ENCODE peak calls at places on chromosomes 2 and 18, in nine cellular contexts. One of them, this sample, is unnamed.

GRCh38 chr2:72146357-72147302 is 1.0 kb downstream of the CYP26B1 start:
- DNase-seq in germinal center: no peak
- DNase-seq in GM03348: peak; percentile 10
- DNase-seq in stimulated activated naive B cell treated with anti-CD40 and anti-IgM and Interleukin-4, amounts not matched to agents 10 μg/mL and 1 μg/mL and 100 μg/mL, for 72 hours: no peak
- DNase-seq in fibroblast of pulmonary artery: no peak
- DNase-seq in stimulated activated CD8-positive, alpha-beta memory T cell treated with anti-CD3 and anti-CD28 coated beads, Interleukin-12 subunit alpha, Interleukin-12 subunit beta, amount 100 ng/mL, for 1 hour: no peak
- DNase-seq in cardiac muscle cell: no peak
- DNase-seq in mammary epithelial cell: no peak
- DNase-seq in LHCN-M2: no peak
- DNase-seq in this sample: no peak

GRCh38 chr2:134127496-134127895 is 126.4 kb upstream of the MGAT5 start:
- DNase-seq in stimulated activated naive B cell treated with anti-CD40 and anti-IgM and Interleukin-4, amounts not matched to agents 10 μg/mL and 1 μg/mL and 100 μg/mL, for 72 hours: no peak
- DNase-seq in LHCN-M2: no peak
- DNase-seq in cardiac muscle cell: no peak
- DNase-seq in stimulated activated CD8-positive, alpha-beta memory T cell treated with anti-CD3 and anti-CD28 coated beads, Interleukin-12 subunit alpha, Interleukin-12 subunit beta, amount 100 ng/mL, for 1 hour: peak; percentile 25
- DNase-seq in fibroblast of pulmonary artery: no peak
- DNase-seq in GM03348: no peak
- DNase-seq in mammary epithelial cell: no peak
- DNase-seq in germinal center: no peak
- DNase-seq in this sample: no peak

GRCh38 chr2:80786584-80786983 is 482.0 kb upstream of the LRRTM1 start:
- DNase-seq in stimulated activated CD8-positive, alpha-beta memory T cell treated with anti-CD3 and anti-CD28 coated beads, Interleukin-12 subunit alpha, Interleukin-12 subunit beta, amount 100 ng/mL, for 1 hour: no peak
- DNase-seq in cardiac muscle cell: no peak
- DNase-seq in fibroblast of pulmonary artery: no peak
- DNase-seq in stimulated activated naive B cell treated with anti-CD40 and anti-IgM and Interleukin-4, amounts not matched to agents 10 μg/mL and 1 μg/mL and 100 μg/mL, for 72 hours: no peak
- DNase-seq in LHCN-M2: no peak
- DNase-seq in mammary epithelial cell: no peak
- DNase-seq in GM03348: no peak
- DNase-seq in germinal center: no peak
- DNase-seq in this sample: no peak

GRCh38 chr18:61398961-61399632 is 65.9 kb downstream of the CDH20 start:
- DNase-seq in stimulated activated naive B cell treated with anti-CD40 and anti-IgM and Interleukin-4, amounts not matched to agents 10 μg/mL and 1 μg/mL and 100 μg/mL, for 72 hours: no peak
- DNase-seq in fibroblast of pulmonary artery: peak; percentile 51
- DNase-seq in stimulated activated CD8-positive, alpha-beta memory T cell treated with anti-CD3 and anti-CD28 coated beads, Interleukin-12 subunit alpha, Interleukin-12 subunit beta, amount 100 ng/mL, for 1 hour: no peak
- DNase-seq in mammary epithelial cell: no peak
- DNase-seq in LHCN-M2: peak; percentile 40
- DNase-seq in germinal center: no peak
- DNase-seq in GM03348: peak; percentile 41
- DNase-seq in cardiac muscle cell: peak; percentile 51
- DNase-seq in this sample: peak; percentile 65

GRCh38 chr2:73185965-73186364 is 16.4 kb upstream of the NOTO start:
- DNase-seq in stimulated activated CD8-positive, alpha-beta memory T cell treated with anti-CD3 and anti-CD28 coated beads, Interleukin-12 subunit alpha, Interleukin-12 subunit beta, amount 100 ng/mL, for 1 hour: no peak
- DNase-seq in LHCN-M2: no peak
- DNase-seq in stimulated activated naive B cell treated with anti-CD40 and anti-IgM and Interleukin-4, amounts not matched to agents 10 μg/mL and 1 μg/mL and 100 μg/mL, for 72 hours: no peak
- DNase-seq in fibroblast of pulmonary artery: no peak
- DNase-seq in mammary epithelial cell: no peak
- DNase-seq in cardiac muscle cell: no peak
- DNase-seq in GM03348: no peak
- DNase-seq in germinal center: no peak
- DNase-seq in this sample: no peak

GRCh38 chr2:46184794-46185583 is 112.2 kb upstream of the EPAS1 start:
- DNase-seq in mammary epithelial cell: no peak
- DNase-seq in GM03348: no peak
- DNase-seq in stimulated activated CD8-positive, alpha-beta memory T cell treated with anti-CD3 and anti-CD28 coated beads, Interleukin-12 subunit alpha, Interleukin-12 subunit beta, amount 100 ng/mL, for 1 hour: no peak
- DNase-seq in germinal center: no peak
- DNase-seq in stimulated activated naive B cell treated with anti-CD40 and anti-IgM and Interleukin-4, amounts not matched to agents 10 μg/mL and 1 μg/mL and 100 μg/mL, for 72 hours: no peak
- DNase-seq in cardiac muscle cell: no peak
- DNase-seq in fibroblast of pulmonary artery: no peak
- DNase-seq in LHCN-M2: no peak
- DNase-seq in this sample: no peak

GRCh38 chr2:149782566-149782965 is 195.0 kb upstream of the MMADHC start:
- DNase-seq in stimulated activated naive B cell treated with anti-CD40 and anti-IgM and Interleukin-4, amounts not matched to agents 10 μg/mL and 1 μg/mL and 100 μg/mL, for 72 hours: no peak
- DNase-seq in germinal center: no peak
- DNase-seq in GM03348: no peak
- DNase-seq in cardiac muscle cell: no peak
- DNase-seq in LHCN-M2: no peak
- DNase-seq in mammary epithelial cell: no peak
- DNase-seq in fibroblast of pulmonary artery: peak; percentile 12
- DNase-seq in stimulated activated CD8-positive, alpha-beta memory T cell treated with anti-CD3 and anti-CD28 coated beads, Interleukin-12 subunit alpha, Interleukin-12 subunit beta, amount 100 ng/mL, for 1 hour: no peak
- DNase-seq in this sample: peak; percentile 55

GRCh38 chr2:65349863-65350262 is 82.5 kb downstream of the SPRED2 start:
- DNase-seq in fibroblast of pulmonary artery: peak; percentile 83
- DNase-seq in cardiac muscle cell: peak; percentile 80
- DNase-seq in LHCN-M2: peak; percentile 55
- DNase-seq in stimulated activated CD8-positive, alpha-beta memory T cell treated with anti-CD3 and anti-CD28 coated beads, Interleukin-12 subunit alpha, Interleukin-12 subunit beta, amount 100 ng/mL, for 1 hour: no peak
- DNase-seq in germinal center: no peak
- DNase-seq in GM03348: peak; percentile 36
- DNase-seq in mammary epithelial cell: peak; percentile 40
- DNase-seq in stimulated activated naive B cell treated with anti-CD40 and anti-IgM and Interleukin-4, amounts not matched to agents 10 μg/mL and 1 μg/mL and 100 μg/mL, for 72 hours: no peak
- DNase-seq in this sample: peak; percentile 86

GRCh38 chr2:25877431-25878360 is 591 bp downstream of the ASXL2 start:
- DNase-seq in cardiac muscle cell: peak; percentile 64
- DNase-seq in LHCN-M2: peak; percentile 71
- DNase-seq in stimulated activated naive B cell treated with anti-CD40 and anti-IgM and Interleukin-4, amounts not matched to agents 10 μg/mL and 1 μg/mL and 100 μg/mL, for 72 hours: peak; percentile 43
- DNase-seq in fibroblast of pulmonary artery: peak; percentile 65
- DNase-seq in mammary epithelial cell: peak; percentile 67
- DNase-seq in germinal center: peak; percentile 67
- DNase-seq in GM03348: peak; percentile 59
- DNase-seq in stimulated activated CD8-positive, alpha-beta memory T cell treated with anti-CD3 and anti-CD28 coated beads, Interleukin-12 subunit alpha, Interleukin-12 subunit beta, amount 100 ng/mL, for 1 hour: peak; percentile 35
- DNase-seq in this sample: peak; percentile 58

GRCh38 chr2:9145109-9145751 is 61.4 kb upstream of the ASAP2 start:
- DNase-seq in mammary epithelial cell: no peak
- DNase-seq in stimulated activated naive B cell treated with anti-CD40 and anti-IgM and Interleukin-4, amounts not matched to agents 10 μg/mL and 1 μg/mL and 100 μg/mL, for 72 hours: no peak
- DNase-seq in GM03348: peak; percentile 68
- DNase-seq in fibroblast of pulmonary artery: peak; percentile 85
- DNase-seq in germinal center: no peak
- DNase-seq in LHCN-M2: peak; percentile 64
- DNase-seq in cardiac muscle cell: peak; percentile 93
- DNase-seq in stimulated activated CD8-positive, alpha-beta memory T cell treated with anti-CD3 and anti-CD28 coated beads, Interleukin-12 subunit alpha, Interleukin-12 subunit beta, amount 100 ng/mL, for 1 hour: no peak
- DNase-seq in this sample: peak; percentile 63

GRCh38 chr2:241393524-241394196 is 37.6 kb downstream of the FARP2 start:
- DNase-seq in cardiac muscle cell: no peak
- DNase-seq in stimulated activated CD8-positive, alpha-beta memory T cell treated with anti-CD3 and anti-CD28 coated beads, Interleukin-12 subunit alpha, Interleukin-12 subunit beta, amount 100 ng/mL, for 1 hour: no peak
- DNase-seq in stimulated activated naive B cell treated with anti-CD40 and anti-IgM and Interleukin-4, amounts not matched to agents 10 μg/mL and 1 μg/mL and 100 μg/mL, for 72 hours: no peak
- DNase-seq in mammary epithelial cell: no peak
- DNase-seq in GM03348: no peak
- DNase-seq in LHCN-M2: no peak
- DNase-seq in germinal center: no peak
- DNase-seq in fibroblast of pulmonary artery: no peak
- DNase-seq in this sample: no peak

GRCh38 chr18:74722237-74722636 is 124.6 kb downstream of the ZNF407 start:
- DNase-seq in germinal center: no peak
- DNase-seq in cardiac muscle cell: peak; percentile 77
- DNase-seq in stimulated activated CD8-positive, alpha-beta memory T cell treated with anti-CD3 and anti-CD28 coated beads, Interleukin-12 subunit alpha, Interleukin-12 subunit beta, amount 100 ng/mL, for 1 hour: no peak
- DNase-seq in LHCN-M2: peak; percentile 51
- DNase-seq in GM03348: peak; percentile 33
- DNase-seq in stimulated activated naive B cell treated with anti-CD40 and anti-IgM and Interleukin-4, amounts not matched to agents 10 μg/mL and 1 μg/mL and 100 μg/mL, for 72 hours: no peak
- DNase-seq in fibroblast of pulmonary artery: peak; percentile 68
- DNase-seq in mammary epithelial cell: peak; percentile 57
- DNase-seq in this sample: peak; percentile 49

GRCh38 chr2:54613794-54614257 is 109.6 kb upstream of the EML6 start:
- DNase-seq in stimulated activated CD8-positive, alpha-beta memory T cell treated with anti-CD3 and anti-CD28 coated beads, Interleukin-12 subunit alpha, Interleukin-12 subunit beta, amount 100 ng/mL, for 1 hour: no peak
- DNase-seq in GM03348: no peak
- DNase-seq in LHCN-M2: peak; percentile 65
- DNase-seq in cardiac muscle cell: peak; percentile 47
- DNase-seq in stimulated activated naive B cell treated with anti-CD40 and anti-IgM and Interleukin-4, amounts not matched to agents 10 μg/mL and 1 μg/mL and 100 μg/mL, for 72 hours: no peak
- DNase-seq in mammary epithelial cell: peak; percentile 82
- DNase-seq in fibroblast of pulmonary artery: peak; percentile 62
- DNase-seq in germinal center: no peak
- DNase-seq in this sample: peak; percentile 84

GRCh38 chr2:68251855-68252406 is 401 bp downstream of the PPP3R1 start:
- DNase-seq in mammary epithelial cell: no peak
- DNase-seq in GM03348: peak; percentile 62
- DNase-seq in fibroblast of pulmonary artery: no peak
- DNase-seq in stimulated activated naive B cell treated with anti-CD40 and anti-IgM and Interleukin-4, amounts not matched to agents 10 μg/mL and 1 μg/mL and 100 μg/mL, for 72 hours: peak; percentile 32
- DNase-seq in stimulated activated CD8-positive, alpha-beta memory T cell treated with anti-CD3 and anti-CD28 coated beads, Interleukin-12 subunit alpha, Interleukin-12 subunit beta, amount 100 ng/mL, for 1 hour: peak; percentile 24
- DNase-seq in cardiac muscle cell: peak; percentile 22
- DNase-seq in germinal center: peak; percentile 47
- DNase-seq in LHCN-M2: no peak
- DNase-seq in this sample: no peak

GRCh38 chr2:234951386-234952269 is at the start of gene SH3BP4:
- DNase-seq in LHCN-M2: peak; percentile 68
- DNase-seq in fibroblast of pulmonary artery: peak; percentile 75
- DNase-seq in stimulated activated naive B cell treated with anti-CD40 and anti-IgM and Interleukin-4, amounts not matched to agents 10 μg/mL and 1 μg/mL and 100 μg/mL, for 72 hours: peak; percentile 44
- DNase-seq in stimulated activated CD8-positive, alpha-beta memory T cell treated with anti-CD3 and anti-CD28 coated beads, Interleukin-12 subunit alpha, Interleukin-12 subunit beta, amount 100 ng/mL, for 1 hour: peak; percentile 5
- DNase-seq in cardiac muscle cell: peak; percentile 85
- DNase-seq in mammary epithelial cell: peak; percentile 66
- DNase-seq in germinal center: peak; percentile 57
- DNase-seq in GM03348: peak; percentile 98
- DNase-seq in this sample: peak; percentile 72

GRCh38 chr2:151638188-151638933 is 95.9 kb downstream of the NEB start:
- DNase-seq in cardiac muscle cell: no peak
- DNase-seq in stimulated activated naive B cell treated with anti-CD40 and anti-IgM and Interleukin-4, amounts not matched to agents 10 μg/mL and 1 μg/mL and 100 μg/mL, for 72 hours: no peak
- DNase-seq in fibroblast of pulmonary artery: no peak
- DNase-seq in stimulated activated CD8-positive, alpha-beta memory T cell treated with anti-CD3 and anti-CD28 coated beads, Interleukin-12 subunit alpha, Interleukin-12 subunit beta, amount 100 ng/mL, for 1 hour: no peak
- DNase-seq in mammary epithelial cell: no peak
- DNase-seq in GM03348: no peak
- DNase-seq in germinal center: no peak
- DNase-seq in LHCN-M2: peak; percentile 51
- DNase-seq in this sample: no peak

GRCh38 chr2:60883896-60884295 is 2.5 kb downstream of the REL start:
- DNase-seq in stimulated activated CD8-positive, alpha-beta memory T cell treated with anti-CD3 and anti-CD28 coated beads, Interleukin-12 subunit alpha, Interleukin-12 subunit beta, amount 100 ng/mL, for 1 hour: no peak
- DNase-seq in LHCN-M2: no peak
- DNase-seq in fibroblast of pulmonary artery: no peak
- DNase-seq in germinal center: no peak
- DNase-seq in stimulated activated naive B cell treated with anti-CD40 and anti-IgM and Interleukin-4, amounts not matched to agents 10 μg/mL and 1 μg/mL and 100 μg/mL, for 72 hours: no peak
- DNase-seq in cardiac muscle cell: no peak
- DNase-seq in GM03348: no peak
- DNase-seq in mammary epithelial cell: no peak
- DNase-seq in this sample: no peak

GRCh38 chr18:71114550-71115210 is 825.8 kb downstream of the SOCS6 start:
- DNase-seq in stimulated activated CD8-positive, alpha-beta memory T cell treated with anti-CD3 and anti-CD28 coated beads, Interleukin-12 subunit alpha, Interleukin-12 subunit beta, amount 100 ng/mL, for 1 hour: no peak
- DNase-seq in germinal center: no peak
- DNase-seq in stimulated activated naive B cell treated with anti-CD40 and anti-IgM and Interleukin-4, amounts not matched to agents 10 μg/mL and 1 μg/mL and 100 μg/mL, for 72 hours: no peak
- DNase-seq in cardiac muscle cell: no peak
- DNase-seq in fibroblast of pulmonary artery: no peak
- DNase-seq in mammary epithelial cell: no peak
- DNase-seq in GM03348: no peak
- DNase-seq in LHCN-M2: no peak
- DNase-seq in this sample: no peak

This sample was measured in IMR-90.